ENCODE peak calls at places on chromosomes 7 and 10, in five cellular contexts. H is Calu3, Y is NCI-H1105, A is NCI-H2081, U is AG09309. Q is an unnamed sample.

GRCh38 chr10:102279104-102279503 is 33.8 kb downstream of the GBF1 start:
- DNase-seq in A (no peak), Y (no peak), U (no peak), H (no peak), Q (no peak)

GRCh38 chr7:22200777-22201176 is 156.2 kb downstream of the RAPGEF5 start:
- DNase-seq in A (no peak), H (no peak), U (no peak), Y (no peak), Q (peak)

GRCh38 chr10:27506280-27506679 is 2.2 kb downstream of the RAB18 start:
- DNase-seq in Y (no peak), H (no peak), A (no peak), U (no peak), Q (no peak)

GRCh38 chr7:135847242-135847641 is 98.6 kb upstream of the FAM180A start:
- DNase-seq in A (no peak), Y (no peak), U (no peak), H (no peak), Q (no peak)

GRCh38 chr10:120018695-120019094 is 126.2 kb downstream of the SEC23IP start:
- DNase-seq in U (no peak), Y (no peak), A (no peak), H (no peak), Q (no peak)

GRCh38 chr7:153415632-153416031 is 636.6 kb upstream of the DPP6 start:
- DNase-seq in Y (no peak), H (no peak), U (no peak), A (no peak), Q (no peak)

GRCh38 chr10:75401569-75402485 is at the start of gene ZNF503:
- DNase-seq in A (peak), Y (peak), U (peak), H (peak), Q (peak)

GRCh38 chr10:405648-406047 is 270.4 kb downstream of the ZMYND11 start:
- DNase-seq in H (no peak), U (no peak), Y (no peak), A (no peak), Q (no peak)

GRCh38 chr7:122846591-122846990 is 39.7 kb downstream of the CADPS2 start:
- DNase-seq in U (no peak), Y (no peak), A (no peak), H (no peak), Q (no peak)

GRCh38 chr10:60480865-60481563 is 91.3 kb upstream of the ANK3 start:
- DNase-seq in H (peak), Y (no peak), U (peak), A (no peak), Q (no peak)

GRCh38 chr7:47327306-47327697 is 254.6 kb downstream of the TNS3 start:
- DNase-seq in Y (no peak), H (no peak), A (no peak), U (no peak), Q (no peak)

GRCh38 chr10:48444861-48445841 is 138.7 kb downstream of the MAPK8 start:
- DNase-seq in A (peak), U (no peak), H (peak), Y (peak), Q (no peak)

GRCh38 chr10:130398090-130398994 is 262.2 kb downstream of the GLRX3 start:
- DNase-seq in Y (no peak), U (no peak), A (no peak), H (no peak), Q (no peak)

GRCh38 chr10:69466158-69466490 is 14.9 kb downstream of the TSPAN15 start:
- DNase-seq in A (no peak), Y (no peak), H (no peak), U (no peak), Q (no peak)

GRCh38 chr10:71970869-71971268 is 6.7 kb downstream of the CHST3 start:
- DNase-seq in U (no peak), H (no peak), Y (no peak), A (no peak), Q (no peak)

GRCh38 chr7:92629779-92630178 is 39.6 kb upstream of the FAM133B start:
- DNase-seq in H (no peak), A (no peak), U (no peak), Y (no peak), Q (no peak)

GRCh38 chr7:80859272-80859970 is 59.4 kb downstream of the SEMA3C start:
- DNase-seq in H (no peak), U (peak), Y (no peak), A (no peak), Q (no peak)

GRCh38 chr10:99331207-99331803 is 2.1 kb downstream of the CNNM1 start:
- DNase-seq in A (no peak), Y (no peak), H (no peak), U (no peak), Q (no peak)

GRCh38 chr10:14052926-14053325 is 277.8 kb downstream of the FRMD4A start:
- DNase-seq in Y (no peak), U (no peak), H (no peak), A (peak), Q (no peak)

GRCh38 chr10:87775766-87776165 is 42.3 kb downstream of the ATAD1 start:
- DNase-seq in Y (no peak), A (no peak), H (no peak), U (no peak), Q (no peak)

GRCh38 chr7:27661776-27662489 is 750 bp downstream of the HIBADH start:
- DNase-seq in Y (no peak), U (no peak), A (peak), H (peak), Q (peak)

GRCh38 chr7:98852826-98853225 is 17.0 kb downstream of the TMEM130 start:
- DNase-seq in H (no peak), Y (no peak), A (no peak), U (no peak), Q (no peak)

GRCh38 chr7:55028011-55028410 is 9.2 kb downstream of the EGFR start:
- DNase-seq in A (no peak), U (no peak), Y (no peak), H (no peak), Q (no peak)

GRCh38 chr7:88337556-88337955 is 30.9 kb upstream of the STEAP4 start:
- DNase-seq in Y (no peak), A (no peak), H (no peak), U (no peak), Q (no peak)

GRCh38 chr10:33116293-33116697 is 158.3 kb upstream of the ITGB1 start:
- DNase-seq in Y (no peak), H (no peak), A (peak), U (no peak), Q (peak)

GRCh38 chr7:139623518-139623917 is 100.0 kb downstream of the CLEC2L start:
- DNase-seq in U (no peak), A (no peak), Y (no peak), H (no peak), Q (no peak)

GRCh38 chr7:42283553-42283952 is 46.5 kb upstream of the GLI3 start:
- DNase-seq in A (no peak), H (no peak), Y (no peak), U (no peak), Q (no peak)

GRCh38 chr10:546971-547590 is 142.4 kb downstream of the DIP2C start:
- DNase-seq in Y (no peak), H (peak), A (no peak), U (no peak), Q (no peak)

GRCh38 chr7:55557666-55558188 is 14.6 kb downstream of the VOPP1 start:
- DNase-seq in A (no peak), U (no peak), H (no peak), Y (no peak), Q (peak)

GRCh38 chr10:3761916-3762708 is 22.9 kb downstream of the KLF6 start:
- DNase-seq in H (peak), Y (no peak), U (no peak), A (no peak), Q (no peak)

GRCh38 chr7:151586531-151587270 is 67.0 kb upstream of the RHEB start:
- DNase-seq in Y (no peak), A (no peak), H (no peak), U (no peak), Q (no peak)

GRCh38 chr7:106038289-106038688 is 73.8 kb downstream of the SYPL1 start:
- DNase-seq in U (no peak), A (no peak), Y (no peak), H (no peak), Q (no peak)

GRCh38 chr10:110610308-110610774 is 33.8 kb upstream of the RBM20 start:
- DNase-seq in U (no peak), A (peak), H (peak), Y (peak), Q (peak)

GRCh38 chr7:126450269-126450671 is 802.5 kb downstream of the GRM8 start:
- DNase-seq in Y (no peak), H (no peak), A (no peak), U (no peak), Q (peak)

GRCh38 chr10:72277996-72278667 is 4.4 kb downstream of the DDIT4 start:
- DNase-seq in A (no peak), Y (no peak), H (no peak), U (no peak), Q (peak)

GRCh38 chr7:26443761-26444160 is 152.1 kb downstream of the SNX10 start:
- DNase-seq in A (peak), Y (no peak), H (no peak), U (no peak), Q (no peak)

GRCh38 chr10:15363031-15363430 is 8.1 kb downstream of the FAM171A1 start:
- DNase-seq in Y (no peak), H (no peak), U (no peak), A (no peak), Q (no peak)

GRCh38 chr7:150412016-150412415 is 32.9 kb downstream of the ZNF775 start:
- DNase-seq in Y (no peak), U (no peak), H (no peak), A (no peak), Q (no peak)

GRCh38 chr10:79585870-79586527 is 24.7 kb upstream of the SFTPA1 start:
- DNase-seq in A (no peak), H (no peak), Y (no peak), U (no peak), Q (no peak)